ENCODE peak calls at places on chromosome 21, in four cellular contexts. One of them, this sample, is unnamed.

GRCh38 chr21:26082549-26082948 is 88.0 kb downstream of the APP start:
- DNase-seq in NCI-H1436: no peak
- DNase-seq in GM13977: no peak
- DNase-seq in HTR-8/SVneo: no peak
- DNase-seq in this sample: no peak

GRCh38 chr21:46250146-46250725 is 21.7 kb upstream of the LSS start:
- DNase-seq in GM13977: no peak
- DNase-seq in NCI-H1436: no peak
- DNase-seq in HTR-8/SVneo: no peak
- DNase-seq in this sample: no peak

GRCh38 chr21:26555554-26555953 is 17.5 kb downstream of the CYYR1 start:
- DNase-seq in GM13977: no peak
- DNase-seq in NCI-H1436: no peak
- DNase-seq in HTR-8/SVneo: no peak
- DNase-seq in this sample: no peak

GRCh38 chr21:44082648-44083436 is 24.4 kb upstream of the PWP2 start:
- DNase-seq in NCI-H1436: no peak
- DNase-seq in HTR-8/SVneo: no peak
- DNase-seq in GM13977: no peak
- DNase-seq in this sample: no peak

GRCh38 chr21:35189077-35189863 is 140.2 kb upstream of the RUNX1 start:
- DNase-seq in GM13977: peak
- DNase-seq in HTR-8/SVneo: no peak
- DNase-seq in NCI-H1436: no peak
- DNase-seq in this sample: peak

GRCh38 chr21:31425158-31425557 is 81.1 kb upstream of the TIAM1 start:
- DNase-seq in GM13977: no peak
- DNase-seq in HTR-8/SVneo: no peak
- DNase-seq in NCI-H1436: no peak
- DNase-seq in this sample: no peak

GRCh38 chr21:21046063-21046462 is 47.9 kb downstream of the NCAM2 start:
- DNase-seq in GM13977: no peak
- DNase-seq in HTR-8/SVneo: no peak
- DNase-seq in NCI-H1436: no peak
- DNase-seq in this sample: no peak

GRCh38 chr21:46255758-46256337 is 27.3 kb upstream of the LSS start:
- DNase-seq in HTR-8/SVneo: no peak
- DNase-seq in NCI-H1436: no peak
- DNase-seq in GM13977: no peak
- DNase-seq in this sample: no peak

GRCh38 chr21:44067011-44067839 is 40.0 kb upstream of the PWP2 start:
- DNase-seq in HTR-8/SVneo: no peak
- DNase-seq in GM13977: no peak
- DNase-seq in NCI-H1436: no peak
- DNase-seq in this sample: no peak

GRCh38 chr21:19228241-19228640 is 824.7 kb upstream of the TMPRSS15 start:
- DNase-seq in HTR-8/SVneo: peak
- DNase-seq in GM13977: no peak
- DNase-seq in NCI-H1436: no peak
- DNase-seq in this sample: no peak

GRCh38 chr21:25700741-25701140 is 34.0 kb downstream of the ATP5PF start:
- DNase-seq in HTR-8/SVneo: no peak
- DNase-seq in NCI-H1436: no peak
- DNase-seq in GM13977: no peak
- DNase-seq in this sample: no peak

GRCh38 chr21:27498025-27498424 is 531.1 kb upstream of the ADAMTS5 start:
- DNase-seq in NCI-H1436: no peak
- DNase-seq in GM13977: no peak
- DNase-seq in HTR-8/SVneo: no peak
- DNase-seq in this sample: no peak

GRCh38 chr21:29812947-29813346 is 126.8 kb downstream of the GRIK1 start:
- DNase-seq in NCI-H1436: no peak
- DNase-seq in GM13977: no peak
- DNase-seq in HTR-8/SVneo: no peak
- DNase-seq in this sample: no peak

GRCh38 chr21:35423694-35424093 is 374.6 kb upstream of the RUNX1 start:
- DNase-seq in GM13977: no peak
- DNase-seq in HTR-8/SVneo: no peak
- DNase-seq in NCI-H1436: no peak
- DNase-seq in this sample: no peak

GRCh38 chr21:43923391-43923790 is 58.4 kb downstream of the AGPAT3 start:
- DNase-seq in NCI-H1436: no peak
- DNase-seq in GM13977: no peak
- DNase-seq in HTR-8/SVneo: no peak
- DNase-seq in this sample: no peak

GRCh38 chr21:45642122-45642813 is 1.3 kb upstream of the PCBP3 start:
- DNase-seq in NCI-H1436: peak
- DNase-seq in GM13977: peak
- DNase-seq in HTR-8/SVneo: no peak
- DNase-seq in this sample: no peak

GRCh38 chr21:37561941-37562919 is 195.7 kb downstream of the DYRK1A start:
- DNase-seq in GM13977: no peak
- DNase-seq in NCI-H1436: no peak
- DNase-seq in HTR-8/SVneo: no peak
- DNase-seq in this sample: no peak

GRCh38 chr21:43654806-43655489 is 4.3 kb downstream of the HSF2BP start:
- DNase-seq in GM13977: no peak
- DNase-seq in HTR-8/SVneo: no peak
- DNase-seq in NCI-H1436: no peak
- DNase-seq in this sample: no peak

GRCh38 chr21:29196664-29197052 is 66.2 kb downstream of the MAP3K7CL start:
- DNase-seq in GM13977: no peak
- DNase-seq in HTR-8/SVneo: no peak
- DNase-seq in NCI-H1436: no peak
- DNase-seq in this sample: no peak

GRCh38 chr21:35840197-35840799 is 220.0 kb downstream of the SETD4 start:
- DNase-seq in NCI-H1436: peak
- DNase-seq in GM13977: peak
- DNase-seq in HTR-8/SVneo: peak
- DNase-seq in this sample: no peak

GRCh38 chr21:34603002-34603709 is 11.8 kb downstream of the RCAN1 start:
- DNase-seq in GM13977: peak
- DNase-seq in NCI-H1436: peak
- DNase-seq in HTR-8/SVneo: peak
- DNase-seq in this sample: peak

GRCh38 chr21:15054606-15055239 is 10.1 kb downstream of the NRIP1 start:
- DNase-seq in GM13977: no peak
- DNase-seq in HTR-8/SVneo: no peak
- DNase-seq in NCI-H1436: no peak
- DNase-seq in this sample: no peak

GRCh38 chr21:41616063-41616591 is 108.2 kb upstream of the TMPRSS2 start:
- DNase-seq in GM13977: no peak
- DNase-seq in NCI-H1436: no peak
- DNase-seq in HTR-8/SVneo: no peak
- DNase-seq in this sample: no peak

GRCh38 chr21:42021751-42022430 is 11.7 kb upstream of the ZBTB21 start:
- DNase-seq in HTR-8/SVneo: no peak
- DNase-seq in NCI-H1436: peak
- DNase-seq in GM13977: no peak
- DNase-seq in this sample: no peak

GRCh38 chr21:29300547-29301138 is 1.9 kb downstream of the BACH1 start:
- DNase-seq in HTR-8/SVneo: no peak
- DNase-seq in NCI-H1436: no peak
- DNase-seq in GM13977: peak
- DNase-seq in this sample: no peak

GRCh38 chr21:34110594-34111202 is 37.3 kb downstream of the MRPS6 start:
- DNase-seq in HTR-8/SVneo: no peak
- DNase-seq in GM13977: no peak
- DNase-seq in NCI-H1436: no peak
- DNase-seq in this sample: no peak

GRCh38 chr21:26125433-26126167 is 45.0 kb downstream of the APP start:
- DNase-seq in GM13977: no peak
- DNase-seq in NCI-H1436: no peak
- DNase-seq in HTR-8/SVneo: no peak
- DNase-seq in this sample: no peak

GRCh38 chr21:42242611-42243010 is 23.7 kb downstream of the ABCG1 start:
- DNase-seq in HTR-8/SVneo: no peak
- DNase-seq in GM13977: no peak
- DNase-seq in NCI-H1436: no peak
- DNase-seq in this sample: no peak

GRCh38 chr21:31875424-31876097 is 2.7 kb downstream of the HUNK start:
- DNase-seq in GM13977: no peak
- DNase-seq in HTR-8/SVneo: no peak
- DNase-seq in NCI-H1436: no peak
- DNase-seq in this sample: no peak

GRCh38 chr21:17524635-17525034 is 11.8 kb downstream of the CXADR start:
- DNase-seq in NCI-H1436: no peak
- DNase-seq in HTR-8/SVneo: no peak
- DNase-seq in GM13977: no peak
- DNase-seq in this sample: no peak

GRCh38 chr21:40688106-40688850 is 158.7 kb downstream of the DSCAM start:
- DNase-seq in GM13977: no peak
- DNase-seq in HTR-8/SVneo: no peak
- DNase-seq in NCI-H1436: no peak
- DNase-seq in this sample: no peak

GRCh38 chr21:40923361-40923760 is 76.4 kb upstream of the DSCAM start:
- DNase-seq in NCI-H1436: no peak
- DNase-seq in HTR-8/SVneo: no peak
- DNase-seq in GM13977: no peak
- DNase-seq in this sample: no peak

GRCh38 chr21:28334407-28334806 is 658.3 kb downstream of the LTN1 start:
- DNase-seq in HTR-8/SVneo: no peak
- DNase-seq in GM13977: no peak
- DNase-seq in NCI-H1436: no peak
- DNase-seq in this sample: no peak

GRCh38 chr21:46594276-46594675 is 10.6 kb downstream of the S100B start:
- DNase-seq in HTR-8/SVneo: no peak
- DNase-seq in NCI-H1436: no peak
- DNase-seq in GM13977: no peak
- DNase-seq in this sample: no peak

This sample was measured in mesothelial cell of epicardium.